ENCODE peak calls at places on chromosomes 11 and 22, in six cellular contexts. H, E, D, V, R and W are unnamed samples.

GRCh38 chr11:20102393-20102792 is 57.9 kb downstream of the DBX1 start:
- DNase-seq in H (no peak), E (no peak), D (no peak), V (no peak), R (no peak), W (no peak)

GRCh38 chr22:23484651-23485050 is 95.4 kb downstream of the IGLL1 start:
- DNase-seq in H (no peak), E (no peak), D (no peak), V (no peak), R (peak; percentile 88), W (no peak)

GRCh38 chr11:125901872-125902271 is 1.1 kb downstream of the PUS3 start:
- DNase-seq in H (no peak), E (no peak), D (no peak), V (no peak), R (no peak), W (no peak)

GRCh38 chr22:27833803-27834202 is 32.2 kb upstream of the MN1 start:
- DNase-seq in H (no peak), E (no peak), D (no peak), V (no peak), R (no peak), W (no peak)

GRCh38 chr11:93329936-93330445 is 551 bp upstream of the DEUP1 start:
- DNase-seq in H (no peak), E (peak; percentile 62), D (no peak), V (peak; percentile 2), R (no peak), W (no peak)

GRCh38 chr11:11313426-11313825 is 39.6 kb downstream of the CSNK2A3 start:
- DNase-seq in H (peak; percentile 50), E (no peak), D (no peak), V (peak; percentile 62), R (peak; percentile 22), W (no peak)

GRCh38 chr11:86740628-86741488 is 59.5 kb upstream of the PRSS23 start:
- DNase-seq in H (peak; percentile 98), E (peak; percentile 74), D (peak; percentile 58), V (peak; percentile 96), R (peak; percentile 87), W (peak; percentile 49)

GRCh38 chr11:118910309-118911112 is 15.2 kb downstream of the BCL9L start:
- DNase-seq in H (peak; percentile 92), E (peak; percentile 94), D (no peak), V (peak; percentile 97), R (peak; percentile 93), W (no peak)

GRCh38 chr11:42237701-42238235 is 778.3 kb upstream of the LRRC4C start:
- DNase-seq in H (no peak), E (no peak), D (no peak), V (no peak), R (no peak), W (no peak)

GRCh38 chr11:126456783-126457542 is 101.5 kb downstream of the ST3GAL4 start:
- DNase-seq in H (no peak), E (no peak), D (no peak), V (no peak), R (no peak), W (no peak)

GRCh38 chr11:6568191-6568918 is 35.1 kb downstream of the RRP8 start:
- DNase-seq in H (peak; percentile 65), E (peak; percentile 73), D (no peak), V (peak; percentile 40), R (no peak), W (no peak)

DNA sequence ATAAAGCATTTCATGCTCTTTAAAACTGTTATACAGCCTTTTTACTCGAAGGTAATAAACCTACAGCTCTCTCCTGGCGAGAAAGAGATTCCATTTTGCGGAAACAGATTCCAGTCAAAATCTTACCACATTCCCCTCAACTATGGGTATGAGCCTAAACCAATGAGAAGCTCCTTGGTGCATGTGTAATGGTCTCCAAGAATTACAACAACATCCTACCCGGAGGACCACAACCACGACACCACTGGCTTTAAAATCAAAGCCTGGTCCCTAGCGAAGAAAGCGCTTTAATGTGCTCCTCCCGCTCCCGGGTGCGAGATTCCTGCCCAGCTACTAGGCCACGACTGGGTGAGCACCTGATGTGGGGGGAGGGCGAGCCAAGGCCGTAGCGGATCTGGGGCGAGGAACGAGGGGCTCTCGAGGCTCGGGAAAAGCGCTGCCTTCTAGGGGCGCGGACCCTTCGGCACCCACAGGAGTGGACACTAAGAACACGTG is 799 bp downstream of the CELF1 start:
- DNase-seq in H (peak; percentile 52), E (peak; percentile 51), D (no peak), V (peak; percentile 75), R (peak; percentile 11), W (no peak)
- H3K14ac ChIP-seq in H (peak overlapping the region; percentile 92), E (peak overlapping the region; percentile 68), D (peak overlapping the region; percentile 0), V (peak overlapping the region; percentile 82), R (peak overlapping the region; percentile 67), W (peak overlapping the region; percentile 65)

GRCh38 chr11:65107078-65107477 is 4.6 kb upstream of the TM7SF2 start:
- DNase-seq in H (no peak), E (no peak), D (no peak), V (no peak), R (no peak), W (no peak)
- H3K9ac ChIP-seq in H (no peak overlapping the region), E (no peak overlapping the region), D (no peak overlapping the region), V (no peak overlapping the region), R (no peak overlapping the region), W (peak overlapping the region; percentile 50)

GRCh38 chr11:76978239-76978638 is 56.0 kb upstream of the B3GNT6 start:
- DNase-seq in H (no peak), E (no peak), D (no peak), V (no peak), R (no peak), W (no peak)
- H3K14ac ChIP-seq in H (no peak overlapping the region), E (peak overlapping the region; percentile 65), D (no peak overlapping the region), V (no peak overlapping the region), R (no peak overlapping the region), W (no peak overlapping the region)

GRCh38 chr11:46049325-46049860 is 71.9 kb downstream of the PHF21A start:
- DNase-seq in H (no peak), E (no peak), D (no peak), V (no peak), R (no peak), W (no peak)
- H3K9ac ChIP-seq in H (no peak overlapping the region), E (no peak overlapping the region), D (no peak overlapping the region), V (peak overlapping the region; percentile 54), R (no peak overlapping the region), W (peak overlapping the region; percentile 12)